ENCODE peak calls at places on chromosomes 4 and X, in five cellular contexts. S, Q, D, R and T are unnamed samples.

GRCh38 chr4:109945056-109945455 is 32.4 kb downstream of the EGF start:
- DNase-seq in D (no peak), S (no peak), Q (peak), R (no peak), T (no peak)

GRCh38 chrX:16552546-16552945 is 97.4 kb upstream of the S100G start:
- DNase-seq in Q (peak), D (no peak), S (peak), R (no peak), T (no peak)

GRCh38 chrX:120560405-120560841 is 339 bp downstream of the CUL4B start:
- DNase-seq in D (peak), Q (peak), R (no peak), S (peak), T (peak)

GRCh38 chrX:64894454-64895038 is 81.7 kb downstream of the ZC4H2 start:
- DNase-seq in R (peak), S (no peak), D (peak), Q (peak), T (peak)

GRCh38 chr4:107210450-107211239 is 174.5 kb upstream of the DKK2 start:
- DNase-seq in D (no peak), Q (peak), S (peak), R (no peak), T (no peak)

GRCh38 chr4:13933163-13933562 is 305.6 kb upstream of the BOD1L1 start:
- DNase-seq in D (no peak), Q (no peak), S (peak), R (no peak), T (no peak)

GRCh38 chr4:66606908-66607307 is 936.6 kb upstream of the EPHA5 start:
- DNase-seq in Q (no peak), R (no peak), D (no peak), S (no peak), T (no peak)

GRCh38 chr4:118290951-118291350 is 61.9 kb downstream of the PRSS12 start:
- DNase-seq in Q (no peak), S (no peak), R (no peak), D (no peak), T (no peak)

GRCh38 chr4:10212400-10212799 is 95.8 kb upstream of the WDR1 start:
- DNase-seq in S (no peak), R (no peak), Q (peak), D (no peak), T (no peak)

GRCh38 chr4:30828290-30828926 is 108.2 kb downstream of the PCDH7 start:
- DNase-seq in Q (peak), R (no peak), S (no peak), D (no peak), T (no peak)

GRCh38 chr4:155787113-155787710 is 28.4 kb downstream of the GUCY1B1 start:
- DNase-seq in D (no peak), S (peak), Q (peak), R (no peak), T (peak)

GRCh38 chr4:118076958-118077766 is 42.9 kb downstream of the NDST3 start:
- DNase-seq in R (no peak), S (peak), D (no peak), Q (peak), T (no peak)

GRCh38 chrX:136541294-136541693 is 9.3 kb downstream of the VGLL1 start:
- DNase-seq in D (no peak), S (no peak), Q (no peak), R (no peak), T (no peak)

GRCh38 chrX:120514236-120514635 is 45.1 kb upstream of the LAMP2 start:
- DNase-seq in D (no peak), Q (peak), S (peak), R (no peak), T (no peak)

GRCh38 chr4:76341063-76341462 is 34.5 kb downstream of the STBD1 start:
- DNase-seq in R (no peak), S (peak), Q (peak), D (no peak), T (no peak)

GRCh38 chr4:150336676-150337412 is 245.1 kb upstream of the MAB21L2 start:
- DNase-seq in D (no peak), R (no peak), Q (no peak), S (no peak), T (no peak)

GRCh38 chrX:15511563-15511962 is 11.0 kb downstream of the BMX start:
- DNase-seq in D (no peak), S (no peak), Q (no peak), R (no peak), T (no peak)

GRCh38 chr4:1191621-1192020 is 19.2 kb upstream of the SPON2 start:
- DNase-seq in S (no peak), R (no peak), D (no peak), Q (no peak), T (no peak)

GRCh38 chrX:129318375-129318774 is 204.9 kb downstream of the SMARCA1 start:
- DNase-seq in D (peak), Q (peak), R (no peak), S (peak), T (peak)

GRCh38 chr4:132180020-132180427 is 969.1 kb upstream of the PCDH10 start:
- DNase-seq in S (peak), D (no peak), R (peak), Q (peak), T (no peak)

GRCh38 chrX:78455901-78456300 is 128.5 kb upstream of the CYSLTR1 start:
- DNase-seq in Q (peak), D (no peak), S (no peak), R (peak), T (no peak)

GRCh38 chr4:87872043-87872442 is 39.3 kb downstream of the MEPE start:
- DNase-seq in S (no peak), Q (no peak), D (no peak), R (no peak), T (no peak)